ENCODE peak calls at places on chromosomes 7 and 10, in five cellular contexts. E is stimulated activated CD4-positive, alpha-beta T cell treated with anti-CD3 and anti-CD28 coated beads, Interleukin-12 subunit alpha, Interleukin-12 subunit beta, amount 100 ng/mL, for 48 hours; B is astrocyte of the hippocampus; Z is epithelial cell of prostate; P is GM12892. D is an unnamed sample.

GRCh38 chr7:156156734-156157408 is 344.6 kb upstream of the SHH start:
- DNase-seq in B (peak; percentile 82), E (no peak), Z (no peak), P (no peak), D (peak; percentile 77)

GRCh38 chr10:62166331-62167154 is 102.1 kb downstream of the RTKN2 start:
- DNase-seq in B (peak; percentile 9), Z (no peak), P (no peak), E (no peak), D (peak; percentile 88)

GRCh38 chr7:80640841-80641240 is 2.4 kb downstream of the CD36 start:
- DNase-seq in B (peak; percentile 51), Z (no peak), E (no peak), P (no peak), D (no peak)

GRCh38 chr7:27916372-27916771 is 176.4 kb downstream of the TAX1BP1 start:
- DNase-seq in E (no peak), P (no peak), Z (peak; percentile 74), B (no peak), D (no peak)

GRCh38 chr7:155580367-155580766 is 34.0 kb upstream of the CNPY1 start:
- DNase-seq in P (no peak), Z (no peak), B (no peak), E (peak; percentile 40), D (peak; percentile 84)

GRCh38 chr10:32629910-32630309 is 184.0 kb downstream of the CCDC7 start:
- DNase-seq in E (no peak), Z (no peak), P (no peak), B (no peak), D (no peak)

GRCh38 chr7:149321978-149322541 is 60.1 kb downstream of the ZNF783 start:
- DNase-seq in B (no peak), E (no peak), P (no peak), Z (no peak), D (no peak)

GRCh38 chr10:85976267-85976793 is 390.3 kb downstream of the GRID1 start:
- DNase-seq in E (no peak), Z (no peak), B (no peak), P (no peak), D (no peak)

GRCh38 chr10:47363781-47364180 is 15.6 kb downstream of the RBP3 start:
- DNase-seq in B (no peak), Z (no peak), P (no peak), E (no peak), D (peak; percentile 39)

GRCh38 chr7:11623093-11623678 is 208.8 kb downstream of the THSD7A start:
- DNase-seq in E (no peak), Z (no peak), P (no peak), B (no peak), D (no peak)

GRCh38 chr10:132921086-132921485 is 21.3 kb downstream of the CFAP46 start:
- DNase-seq in E (no peak), P (no peak), Z (no peak), B (no peak), D (no peak)

GRCh38 chr7:27515933-27516332 is 146.8 kb downstream of the HIBADH start:
- DNase-seq in E (no peak), Z (no peak), P (no peak), B (peak; percentile 35), D (no peak)

GRCh38 chr7:144391823-144392255 is 11.7 kb downstream of the NOBOX start:
- DNase-seq in Z (no peak), E (peak; percentile 14), B (peak; percentile 71), P (no peak), D (peak; percentile 80)

GRCh38 chr7:378551-379455 is 88.8 kb downstream of the FOXL3 start:
- DNase-seq in Z (no peak), B (no peak), P (no peak), E (no peak), D (peak; percentile 86)

GRCh38 chr7:42161723-42162122 is 75.3 kb downstream of the GLI3 start:
- DNase-seq in Z (peak; percentile 43), B (no peak), E (no peak), P (no peak), D (no peak)

GRCh38 chr7:38535013-38535412 is 96.2 kb downstream of the AMPH start:
- DNase-seq in B (peak; percentile 51), E (no peak), Z (no peak), P (no peak), D (no peak)